ENCODE peak calls at places on chromosomes 16 and 17, in six cellular contexts. T, A, F, R, L and C are unnamed samples.

GRCh38 chr16:19386555-19386954 is 31.1 kb upstream of the TMC5 start:
- DNase-seq in A (no peak), R (no peak), T (no peak), L (no peak), F (no peak), C (no peak)

GRCh38 chr17:50359005-50359699 is 13.2 kb downstream of the XYLT2 start:
- DNase-seq in A (no peak), T (no peak), F (no peak), R (no peak), L (no peak), C (no peak)

GRCh38 chr17:44219636-44220210 is at the start of gene UBTF:
- DNase-seq in R (no peak), T (no peak), A (peak; percentile 60), F (peak; percentile 53), L (peak; percentile 87), C (peak; percentile 76)

GRCh38 chr17:3512512-3513171 is 36.8 kb downstream of the ASPA start:
- DNase-seq in R (no peak), A (no peak), T (no peak), L (peak; percentile 62), F (peak; percentile 45), C (no peak)

GRCh38 chr17:76074390-76075363 is at the start of gene GALR2:
- DNase-seq in T (no peak), L (no peak), A (no peak), R (no peak), F (no peak), C (no peak)

GRCh38 chr16:14179116-14179515 is 108.0 kb downstream of the MRTFB start:
- DNase-seq in T (no peak), L (no peak), F (no peak), A (peak; percentile 20), R (no peak), C (no peak)

GRCh38 chr17:18099516-18099915 is 9.0 kb upstream of the MYO15A start:
- DNase-seq in A (no peak), F (no peak), T (no peak), R (no peak), L (no peak), C (no peak)

GRCh38 chr17:28811594-28812135 is 30.9 kb downstream of the FAM222B start:
- DNase-seq in F (no peak), R (no peak), T (no peak), A (peak; percentile 52), L (no peak), C (peak; percentile 15)

GRCh38 chr17:21058098-21058893 is 15.5 kb upstream of the USP22 start:
- DNase-seq in R (no peak), T (no peak), L (no peak), A (peak; percentile 63), F (no peak), C (no peak)

GRCh38 chr16:85733155-85733838 is 17.6 kb downstream of the C16orf74 start:
- DNase-seq in A (no peak), T (no peak), R (no peak), L (no peak), F (no peak), C (no peak)

GRCh38 chr17:68360198-68360597 is 68.9 kb downstream of the ARSG start:
- DNase-seq in L (no peak), F (no peak), T (no peak), R (no peak), A (no peak), C (no peak)

GRCh38 chr16:46822270-46822669 is 8.7 kb downstream of the C16orf87 start:
- DNase-seq in T (no peak), F (no peak), A (peak; percentile 90), R (no peak), L (no peak), C (no peak)

GRCh38 chr17:41810659-41811548 is 845 bp downstream of the P3H4 start:
- DNase-seq in T (no peak), R (no peak), L (peak; percentile 48), F (no peak), A (no peak), C (no peak)

GRCh38 chr16:74225278-74225677 is 71.3 kb upstream of the PSMD7 start:
- DNase-seq in F (no peak), A (no peak), L (no peak), T (no peak), R (no peak), C (peak; percentile 79)

GRCh38 chr16:55184052-55184451 is 140.0 kb upstream of the IRX6 start:
- DNase-seq in T (no peak), A (no peak), R (no peak), F (no peak), L (no peak), C (no peak)

GRCh38 chr16:49564577-49565224 is 191.1 kb downstream of the C16orf78 start:
- DNase-seq in F (no peak), A (no peak), L (no peak), T (no peak), R (no peak), C (peak; percentile 80)

GRCh38 chr17:29977836-29978235 is 36.4 kb downstream of the EFCAB5 start:
- DNase-seq in F (no peak), T (no peak), A (peak; percentile 48), L (no peak), R (no peak), C (peak; percentile 87)

GRCh38 chr17:17890773-17891759 is 54.3 kb upstream of the SREBF1 start:
- DNase-seq in L (no peak), A (peak; percentile 65), T (peak; percentile 63), R (peak; percentile 58), F (no peak), C (no peak)

GRCh38 chr16:15699819-15700218 is 49.8 kb downstream of the NDE1 start:
- DNase-seq in A (no peak), R (no peak), L (no peak), F (no peak), T (no peak), C (no peak)